ENCODE peak calls at places on chromosome 1, in four cellular contexts. E is neuronal stem cell, O is IMR-90, P is H9. Y is an unnamed sample.

GRCh38 chr1:94335950-94336349 is 82.2 kb upstream of the ABCD3 start:
- DNase-seq in E (peak; percentile 70), O (peak; percentile 95), P (peak; percentile 67), Y (peak; percentile 90)

GRCh38 chr1:99482286-99482685 is 163.6 kb upstream of the PALMD start:
- DNase-seq in E (no peak), O (no peak), P (no peak), Y (no peak)

GRCh38 chr1:78408830-78409229 is 81.9 kb upstream of the PTGFR start:
- DNase-seq in E (no peak), O (peak; percentile 30), P (no peak), Y (no peak)

GRCh38 chr1:30758785-30759380 is 1.3 kb upstream of the LAPTM5 start:
- DNase-seq in E (no peak), O (no peak), P (no peak), Y (peak; percentile 37)

GRCh38 chr1:198179556-198179981 is 22.8 kb downstream of the NEK7 start:
- DNase-seq in E (no peak), O (peak; percentile 74), P (no peak), Y (peak; percentile 72)

GRCh38 chr1:151060241-151061011 is at the start of gene MLLT11:
- DNase-seq in E (peak; percentile 85), O (peak; percentile 69), P (peak; percentile 89), Y (peak; percentile 91)

GRCh38 chr1:110581637-110582036 is 24.5 kb downstream of the KCNA2 start:
- DNase-seq in E (peak; percentile 14), O (no peak), P (no peak), Y (no peak)

GRCh38 chr1:175221548-175222175 is 29.1 kb upstream of the KIAA0040 start:
- DNase-seq in E (no peak), O (no peak), P (peak; percentile 76), Y (no peak)

GRCh38 chr1:209850342-209850979 is 22.7 kb downstream of the UTP25 start:
- DNase-seq in E (no peak), O (peak; percentile 45), P (peak; percentile 68), Y (peak; percentile 61)

GRCh38 chr1:17119744-17120482 is 662 bp upstream of the PADI2 start:
- DNase-seq in E (no peak), O (no peak), P (peak; percentile 58), Y (no peak)

GRCh38 chr1:36099681-36100341 is 11.1 kb downstream of the ADPRS start:
- DNase-seq in E (peak; percentile 81), O (peak; percentile 73), P (peak; percentile 89), Y (peak; percentile 72)

GRCh38 chr1:20442920-20443625 is 42.9 kb downstream of the CAMK2N1 start:
- DNase-seq in E (no peak), O (peak; percentile 17), P (no peak), Y (peak; percentile 17)

GRCh38 chr1:106677721-106678120 is 378.8 kb upstream of the PRMT6 start:
- DNase-seq in E (no peak), O (no peak), P (no peak), Y (no peak)

GRCh38 chr1:245411245-245411644 is 256.5 kb downstream of the KIF26B start:
- DNase-seq in E (no peak), O (peak; percentile 75), P (no peak), Y (peak; percentile 76)

GRCh38 chr1:31013187-31013864 is 52.2 kb downstream of the PUM1 start:
- DNase-seq in E (no peak), O (peak; percentile 42), P (no peak), Y (peak; percentile 18)

GRCh38 chr1:9542425-9542824 is 3.2 kb downstream of the SLC25A33 start:
- DNase-seq in E (no peak), O (peak; percentile 44), P (no peak), Y (peak; percentile 41)

DNA sequence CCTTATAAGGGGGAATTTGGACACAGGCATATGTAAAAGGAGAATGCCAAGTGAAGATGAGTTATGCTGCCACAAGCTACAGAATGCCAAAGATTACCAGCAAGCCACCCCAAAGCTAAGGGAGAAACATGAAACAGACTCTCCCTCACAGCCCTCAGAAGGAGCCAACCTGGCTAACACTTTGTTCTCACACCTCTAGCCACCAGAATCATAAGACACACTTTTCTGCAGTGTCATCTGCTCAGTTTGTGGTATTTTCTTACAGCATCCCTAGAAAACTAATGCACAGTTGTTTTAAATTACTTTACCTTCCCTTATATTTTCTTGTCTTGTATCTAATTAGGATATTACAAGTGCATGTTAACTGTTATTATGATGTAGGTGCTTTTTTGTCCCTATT is 43.2 kb upstream of the PRDX6 start:
- DNase-seq in E (no peak), O (no peak), P (no peak), Y (no peak)
- H4K8ac ChIP-seq in E (no peak overlapping the region), O (no peak overlapping the region), P (no peak overlapping the region), Y (no peak overlapping the region)

GRCh38 chr1:27306892-27307850 is 14.8 kb upstream of the TMEM222 start:
- DNase-seq in E (peak; percentile 67), O (no peak), P (peak; percentile 91), Y (no peak)

GRCh38 chr1:27302612-27303011 is 19.4 kb upstream of the TMEM222 start:
- DNase-seq in E (no peak), O (no peak), P (no peak), Y (no peak)

GRCh38 chr1:27303509-27303908 is 18.5 kb upstream of the TMEM222 start:
- DNase-seq in E (no peak), O (no peak), P (no peak), Y (no peak)

GRCh38 chr1:27306071-27306470 is 15.9 kb upstream of the TMEM222 start:
- DNase-seq in E (no peak), O (no peak), P (no peak), Y (no peak)

DNA sequence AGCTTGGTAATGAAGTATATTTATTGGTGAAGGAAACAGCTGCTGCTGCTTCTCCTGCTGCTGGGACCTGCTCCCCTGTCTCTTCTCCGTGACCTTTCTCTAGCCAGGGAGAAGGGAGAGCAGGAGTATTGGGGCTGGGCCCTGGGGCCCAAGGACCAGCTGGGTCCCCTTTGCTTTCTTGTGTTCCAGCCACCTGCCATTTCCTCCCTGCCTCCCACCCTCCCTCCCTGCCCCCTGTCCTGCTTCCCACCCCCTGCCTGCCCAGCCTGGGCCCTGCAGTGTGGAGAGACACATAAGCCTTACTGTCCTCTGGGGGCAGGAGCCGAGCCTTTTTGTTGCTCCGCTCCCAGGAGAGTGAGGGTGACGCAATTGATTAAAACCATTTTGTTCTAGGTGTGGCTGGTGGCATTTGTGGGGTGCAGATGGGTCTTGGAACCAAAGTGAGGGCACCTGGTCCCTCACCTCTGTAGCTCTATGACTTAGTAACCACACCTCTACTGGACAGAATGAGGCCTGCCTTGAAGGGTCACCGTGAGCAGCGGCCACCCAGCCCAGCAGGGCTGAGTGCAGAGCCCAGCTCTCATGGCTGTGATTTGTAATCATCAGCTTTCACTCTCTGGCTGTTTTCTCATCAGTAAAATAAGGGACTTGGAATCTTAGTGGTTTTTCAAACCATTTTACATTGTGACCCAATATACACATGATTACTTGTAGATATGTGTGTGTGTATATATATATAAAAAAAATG is 13.9 kb upstream of the TMEM222 start:
- DNase-seq in E (no peak), O (no peak), P (no peak), Y (no peak)
- H2AK5ac ChIP-seq in E (peak overlapping the region; percentile 49), O (no peak overlapping the region), P (no peak overlapping the region), Y (peak overlapping the region; percentile 10)

DNA sequence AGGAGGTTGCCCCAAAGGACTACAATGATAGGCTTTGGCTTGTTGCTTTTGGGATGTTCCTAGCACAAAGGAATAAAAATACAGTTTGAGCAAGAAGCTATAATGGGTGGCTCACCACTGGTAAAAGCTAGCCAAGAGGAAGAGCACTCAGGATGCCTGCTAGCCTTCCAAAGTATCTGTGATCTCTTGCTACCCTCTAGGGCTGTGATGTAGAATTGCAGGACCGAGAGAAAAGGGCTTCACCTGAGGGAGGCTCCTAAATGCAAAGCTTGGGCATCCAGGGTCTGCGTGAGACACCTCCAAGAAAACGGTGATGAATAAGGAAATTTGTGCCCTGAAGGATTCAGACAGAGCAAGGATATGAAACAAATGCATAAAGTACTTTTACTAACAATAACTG is 17.7 kb downstream of the IVL start:
- DNase-seq in E (no peak), O (peak; percentile 5), P (no peak), Y (no peak)
- H2BK15ac ChIP-seq in E (no peak overlapping the region), O (no peak overlapping the region), P (no peak overlapping the region), Y (no peak overlapping the region)

DNA sequence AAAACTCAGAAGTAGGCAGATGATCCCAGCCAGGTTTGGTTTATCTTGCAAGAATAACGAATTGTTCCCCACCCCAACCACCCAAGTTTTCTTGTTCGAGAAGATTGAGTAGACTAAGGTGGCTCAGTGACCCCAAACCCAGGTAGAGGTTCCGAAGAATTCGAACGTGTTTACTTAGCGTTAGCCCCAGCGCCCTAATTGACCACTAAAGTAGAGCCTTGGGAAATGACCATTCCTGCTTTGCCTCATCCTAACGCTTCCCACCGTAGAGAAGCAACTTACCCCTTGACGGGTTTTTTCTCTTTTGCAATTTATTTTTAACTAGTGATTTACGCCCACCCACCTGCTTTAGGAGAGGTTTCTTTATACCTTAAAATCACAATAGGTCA is 870 bp downstream of the FBXO28 start:
- DNase-seq in E (no peak), O (no peak), P (no peak), Y (peak; percentile 33)
- H4K8ac ChIP-seq in E (no peak overlapping the region), O (peak overlapping the region; percentile 96), P (no peak overlapping the region), Y (no peak overlapping the region)

DNA sequence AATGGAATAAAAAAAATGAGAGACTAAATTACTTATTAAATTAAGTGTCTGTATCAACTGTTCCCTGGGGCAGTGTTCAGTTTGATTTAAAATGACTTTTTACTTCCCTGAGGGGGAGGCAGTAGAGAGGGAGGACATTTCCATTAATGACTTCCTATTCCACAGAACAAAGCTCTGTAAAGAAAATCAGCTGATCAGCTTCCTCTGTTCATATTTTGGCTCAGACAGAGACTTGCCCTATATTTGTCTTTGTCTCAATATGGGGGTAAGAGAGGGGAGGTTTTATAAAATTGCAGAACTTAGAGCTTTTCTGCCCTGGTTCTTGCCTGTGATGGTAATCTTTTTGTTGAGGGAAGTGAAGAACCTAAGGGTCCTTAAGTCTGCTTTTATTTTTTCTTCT is 8.4 kb downstream of the CFAP126 start:
- DNase-seq in E (no peak), O (no peak), P (no peak), Y (no peak)
- H2AK5ac ChIP-seq in E (no peak overlapping the region), O (no peak overlapping the region), P (no peak overlapping the region), Y (no peak overlapping the region)

Y was measured in mesenchymal stem cell.